ENCODE peak calls at places on chromosome 19, in nine cellular contexts. One of them, this sample, is unnamed. For H3K4me1, the result is how much of the 10 kb centered on the place peaks cover.

GRCh38 chr19:16340092-16340491 is 15.5 kb downstream of the KLF2 start:
- DNase-seq in right cardiac atrium: no peak
- DNase-seq in psoas muscle: no peak
- DNase-seq in IMR-90: peak
- DNase-seq in HCT116: no peak
- DNase-seq in ascending aorta: no peak
- DNase-seq in breast epithelium: no peak
- DNase-seq in GM23338: no peak
- DNase-seq in left ventricle myocardium inferior: no peak
- DNase-seq in this sample: no peak

GRCh38 chr19:7869910-7870511 is 4.2 kb downstream of the PRR36 start:
- DNase-seq in right cardiac atrium: peak
- DNase-seq in psoas muscle: peak
- DNase-seq in IMR-90: peak
- DNase-seq in HCT116: peak
- DNase-seq in ascending aorta: no peak
- DNase-seq in breast epithelium: no peak
- DNase-seq in GM23338: peak
- DNase-seq in left ventricle myocardium inferior: no peak
- DNase-seq in this sample: peak

GRCh38 chr19:15397782-15398181 is 18.2 kb upstream of the AKAP8 start:
- DNase-seq in right cardiac atrium: no peak
- DNase-seq in psoas muscle: no peak
- DNase-seq in IMR-90: no peak
- DNase-seq in HCT116: no peak
- DNase-seq in ascending aorta: no peak
- DNase-seq in breast epithelium: no peak
- DNase-seq in GM23338: no peak
- DNase-seq in left ventricle myocardium inferior: no peak
- DNase-seq in this sample: no peak

GRCh38 chr19:33292595-33293254 is 9.6 kb downstream of the CEBPA start:
- DNase-seq in right cardiac atrium: peak
- DNase-seq in psoas muscle: no peak
- DNase-seq in IMR-90: no peak
- DNase-seq in HCT116: no peak
- DNase-seq in ascending aorta: no peak
- DNase-seq in breast epithelium: no peak
- DNase-seq in GM23338: no peak
- DNase-seq in left ventricle myocardium inferior: no peak
- DNase-seq in this sample: no peak

GRCh38 chr19:45468803-45469131 is 971 bp downstream of the FOSB start:
- DNase-seq in right cardiac atrium: no peak
- DNase-seq in psoas muscle: no peak
- DNase-seq in IMR-90: no peak
- DNase-seq in HCT116: no peak
- DNase-seq in ascending aorta: no peak
- DNase-seq in breast epithelium: no peak
- DNase-seq in GM23338: no peak
- DNase-seq in left ventricle myocardium inferior: no peak
- DNase-seq in this sample: no peak

GRCh38 chr19:17090501-17091074 is 15.0 kb downstream of the MYO9B start:
- DNase-seq in right cardiac atrium: no peak
- DNase-seq in psoas muscle: no peak
- DNase-seq in IMR-90: peak
- DNase-seq in HCT116: no peak
- DNase-seq in ascending aorta: no peak
- DNase-seq in breast epithelium: no peak
- DNase-seq in GM23338: no peak
- DNase-seq in left ventricle myocardium inferior: no peak
- DNase-seq in this sample: peak

GRCh38 chr19:55133639-55134444 is 15.2 kb downstream of the TNNT1 start:
- DNase-seq in right cardiac atrium: no peak
- DNase-seq in psoas muscle: no peak
- DNase-seq in IMR-90: no peak
- DNase-seq in HCT116: no peak
- DNase-seq in ascending aorta: no peak
- DNase-seq in breast epithelium: no peak
- DNase-seq in GM23338: no peak
- DNase-seq in left ventricle myocardium inferior: no peak
- DNase-seq in this sample: no peak

GRCh38 chr19:726993-727956 is 18.5 kb downstream of the PALM start:
- DNase-seq in right cardiac atrium: no peak
- DNase-seq in psoas muscle: no peak
- DNase-seq in IMR-90: no peak
- DNase-seq in HCT116: no peak
- DNase-seq in ascending aorta: no peak
- DNase-seq in breast epithelium: no peak
- DNase-seq in GM23338: no peak
- DNase-seq in left ventricle myocardium inferior: no peak
- DNase-seq in this sample: no peak

GRCh38 chr19:20351244-20351643 is 184.2 kb downstream of the ZNF486 start:
- DNase-seq in right cardiac atrium: no peak
- DNase-seq in psoas muscle: no peak
- DNase-seq in IMR-90: no peak
- DNase-seq in HCT116: no peak
- DNase-seq in ascending aorta: no peak
- DNase-seq in breast epithelium: no peak
- DNase-seq in GM23338: no peak
- DNase-seq in left ventricle myocardium inferior: no peak
- DNase-seq in this sample: no peak

GRCh38 chr19:48239120-48239519 is 16.6 kb downstream of the CARD8 start:
- DNase-seq in right cardiac atrium: no peak
- DNase-seq in psoas muscle: no peak
- DNase-seq in IMR-90: no peak
- DNase-seq in HCT116: no peak
- DNase-seq in ascending aorta: no peak
- DNase-seq in breast epithelium: no peak
- DNase-seq in GM23338: no peak
- DNase-seq in left ventricle myocardium inferior: no peak
- DNase-seq in this sample: no peak

DNA sequence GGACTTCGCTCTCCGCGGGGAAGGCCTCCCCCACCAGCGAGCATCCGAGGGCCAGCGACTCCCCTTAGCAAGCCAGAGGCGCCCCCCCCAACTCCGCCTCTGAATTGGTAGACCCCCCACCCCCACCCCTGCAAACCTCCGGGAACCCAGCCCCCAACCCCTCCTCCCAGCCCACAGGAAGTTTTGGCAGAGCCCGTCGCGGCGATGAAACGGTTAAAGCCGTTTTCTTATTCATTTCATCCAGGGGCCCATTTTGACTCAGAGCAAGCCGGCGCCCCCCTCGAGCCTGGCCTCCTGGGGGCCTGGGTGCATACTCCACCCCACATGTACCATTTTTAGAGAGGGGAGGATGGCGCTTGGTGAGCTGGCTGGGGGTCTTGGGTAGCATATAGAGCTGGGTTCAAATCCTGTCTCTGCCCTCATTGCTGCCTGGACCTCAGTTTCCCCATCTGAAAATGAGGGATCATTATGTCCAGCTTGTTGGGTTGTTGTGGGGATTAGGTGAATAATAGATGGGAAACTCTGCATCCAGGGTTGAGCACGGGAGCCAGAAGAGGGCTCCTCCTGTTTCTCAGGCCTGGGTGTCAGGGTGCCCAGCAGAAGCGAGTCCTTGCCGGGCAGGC is 7.9 kb upstream of the JUNB start:
- DNase-seq in right cardiac atrium: no peak
- DNase-seq in psoas muscle: no peak
- DNase-seq in IMR-90: no peak
- DNase-seq in HCT116: no peak
- DNase-seq in ascending aorta: no peak
- DNase-seq in breast epithelium: no peak
- DNase-seq in GM23338: peak
- DNase-seq in left ventricle myocardium inferior: no peak
- DNase-seq in this sample: peak
- H3K4me1 ChIP-seq in right cardiac atrium: under half
- H3K4me1 ChIP-seq in psoas muscle: under half
- H3K4me1 ChIP-seq in IMR-90: half or more
- H3K4me1 ChIP-seq in HCT116: half or more
- H3K4me1 ChIP-seq in ascending aorta: half or more
- H3K4me1 ChIP-seq in breast epithelium: under half
- H3K4me1 ChIP-seq in GM23338: under half
- H3K4me1 ChIP-seq in left ventricle myocardium inferior: half or more
- H3K4me1 ChIP-seq in this sample: half or more

GRCh38 chr19:46620716-46621115 is 4.2 kb downstream of the PTGIR start:
- DNase-seq in right cardiac atrium: peak
- DNase-seq in psoas muscle: no peak
- DNase-seq in IMR-90: peak
- DNase-seq in HCT116: no peak
- DNase-seq in ascending aorta: peak
- DNase-seq in breast epithelium: no peak
- DNase-seq in GM23338: no peak
- DNase-seq in left ventricle myocardium inferior: no peak
- DNase-seq in this sample: no peak
- H3K4me1 ChIP-seq in right cardiac atrium: under half
- H3K4me1 ChIP-seq in psoas muscle: under half
- H3K4me1 ChIP-seq in IMR-90: under half
- H3K4me1 ChIP-seq in HCT116: under half
- H3K4me1 ChIP-seq in ascending aorta: under half
- H3K4me1 ChIP-seq in breast epithelium: under half
- H3K4me1 ChIP-seq in GM23338: under half
- H3K4me1 ChIP-seq in left ventricle myocardium inferior: half or more
- H3K4me1 ChIP-seq in this sample: half or more

GRCh38 chr19:2540251-2540645 is 64.3 kb downstream of the GADD45B start:
- DNase-seq in right cardiac atrium: no peak
- DNase-seq in psoas muscle: no peak
- DNase-seq in IMR-90: no peak
- DNase-seq in HCT116: no peak
- DNase-seq in ascending aorta: no peak
- DNase-seq in breast epithelium: no peak
- DNase-seq in GM23338: no peak
- DNase-seq in left ventricle myocardium inferior: no peak
- DNase-seq in this sample: no peak

GRCh38 chr19:2544576-2545415 is 68.9 kb downstream of the GADD45B start:
- DNase-seq in right cardiac atrium: peak
- DNase-seq in psoas muscle: no peak
- DNase-seq in IMR-90: no peak
- DNase-seq in HCT116: no peak
- DNase-seq in ascending aorta: no peak
- DNase-seq in breast epithelium: no peak
- DNase-seq in GM23338: no peak
- DNase-seq in left ventricle myocardium inferior: peak
- DNase-seq in this sample: no peak

GRCh38 chr19:2543463-2544442 is 67.8 kb downstream of the GADD45B start:
- DNase-seq in right cardiac atrium: peak
- DNase-seq in psoas muscle: peak
- DNase-seq in IMR-90: peak
- DNase-seq in HCT116: peak
- DNase-seq in ascending aorta: peak
- DNase-seq in breast epithelium: peak
- DNase-seq in GM23338: peak
- DNase-seq in left ventricle myocardium inferior: peak
- DNase-seq in this sample: peak

GRCh38 chr19:2540646-2541454 is 64.9 kb downstream of the GADD45B start:
- DNase-seq in right cardiac atrium: peak
- DNase-seq in psoas muscle: peak
- DNase-seq in IMR-90: peak
- DNase-seq in HCT116: peak
- DNase-seq in ascending aorta: no peak
- DNase-seq in breast epithelium: peak
- DNase-seq in GM23338: peak
- DNase-seq in left ventricle myocardium inferior: peak
- DNase-seq in this sample: no peak

GRCh38 chr19:2542341-2543069 is 66.6 kb downstream of the GADD45B start:
- DNase-seq in right cardiac atrium: peak
- DNase-seq in psoas muscle: no peak
- DNase-seq in IMR-90: peak
- DNase-seq in HCT116: no peak
- DNase-seq in ascending aorta: no peak
- DNase-seq in breast epithelium: no peak
- DNase-seq in GM23338: peak
- DNase-seq in left ventricle myocardium inferior: peak
- DNase-seq in this sample: no peak
- H3K4me1 ChIP-seq in right cardiac atrium: under half
- H3K4me1 ChIP-seq in psoas muscle: half or more
- H3K4me1 ChIP-seq in IMR-90: under half
- H3K4me1 ChIP-seq in HCT116: half or more
- H3K4me1 ChIP-seq in ascending aorta: half or more
- H3K4me1 ChIP-seq in breast epithelium: under half
- H3K4me1 ChIP-seq in GM23338: under half
- H3K4me1 ChIP-seq in left ventricle myocardium inferior: half or more
- H3K4me1 ChIP-seq in this sample: under half

GRCh38 chr19:3055741-3056453 is 6.4 kb downstream of the TLE5 start:
- DNase-seq in right cardiac atrium: no peak
- DNase-seq in psoas muscle: peak
- DNase-seq in IMR-90: no peak
- DNase-seq in HCT116: peak
- DNase-seq in ascending aorta: no peak
- DNase-seq in breast epithelium: peak
- DNase-seq in GM23338: peak
- DNase-seq in left ventricle myocardium inferior: no peak
- DNase-seq in this sample: no peak

GRCh38 chr19:3054265-3054971 is 7.9 kb downstream of the TLE5 start:
- DNase-seq in right cardiac atrium: no peak
- DNase-seq in psoas muscle: no peak
- DNase-seq in IMR-90: no peak
- DNase-seq in HCT116: no peak
- DNase-seq in ascending aorta: no peak
- DNase-seq in breast epithelium: no peak
- DNase-seq in GM23338: no peak
- DNase-seq in left ventricle myocardium inferior: no peak
- DNase-seq in this sample: no peak

GRCh38 chr19:3056454-3057016 is 5.8 kb downstream of the TLE5 start:
- DNase-seq in right cardiac atrium: no peak
- DNase-seq in psoas muscle: no peak
- DNase-seq in IMR-90: no peak
- DNase-seq in HCT116: no peak
- DNase-seq in ascending aorta: no peak
- DNase-seq in breast epithelium: no peak
- DNase-seq in GM23338: no peak
- DNase-seq in left ventricle myocardium inferior: no peak
- DNase-seq in this sample: no peak

GRCh38 chr19:3053780-3054179 is 8.5 kb downstream of the TLE5 start:
- DNase-seq in right cardiac atrium: no peak
- DNase-seq in psoas muscle: no peak
- DNase-seq in IMR-90: no peak
- DNase-seq in HCT116: no peak
- DNase-seq in ascending aorta: no peak
- DNase-seq in breast epithelium: no peak
- DNase-seq in GM23338: no peak
- DNase-seq in left ventricle myocardium inferior: no peak
- DNase-seq in this sample: no peak

DNA sequence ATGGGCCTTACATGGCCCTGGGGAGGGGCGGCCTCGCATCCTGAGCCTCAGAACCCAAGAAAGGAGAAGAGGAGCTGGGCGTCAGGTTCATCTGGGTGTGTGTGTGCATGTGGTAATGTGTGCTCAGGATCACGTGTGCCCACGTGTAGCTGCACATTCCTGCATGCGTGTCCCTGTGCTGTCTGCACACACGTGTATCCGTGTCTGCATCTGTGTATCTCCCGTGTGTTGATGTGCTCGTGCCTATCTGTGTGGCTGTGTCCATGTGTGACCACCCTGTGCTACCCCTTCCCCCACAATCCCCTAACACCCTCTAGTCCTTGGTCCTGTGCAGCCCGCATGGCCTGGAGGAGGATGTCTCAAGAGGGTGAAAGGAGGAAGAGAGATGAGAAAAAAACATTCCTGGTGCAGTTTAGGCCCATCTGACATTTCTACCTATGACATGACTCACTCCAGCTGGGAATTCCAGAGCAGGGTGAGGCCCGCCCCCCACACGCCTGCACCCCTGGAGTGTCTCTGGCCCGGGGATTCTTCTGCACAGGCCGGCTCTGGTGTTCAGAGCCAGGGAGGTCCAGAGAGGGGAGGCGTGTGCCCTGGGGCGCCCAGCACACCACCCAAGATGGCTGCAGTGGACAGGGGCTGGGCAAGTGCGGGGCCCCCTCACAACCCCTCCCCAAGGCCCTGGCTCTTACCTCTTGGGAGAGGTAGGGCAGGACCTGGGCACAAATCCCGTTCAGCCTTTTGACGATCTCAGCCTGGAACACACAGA is 7.1 kb downstream of the TLE5 start:
- DNase-seq in right cardiac atrium: no peak
- DNase-seq in psoas muscle: no peak
- DNase-seq in IMR-90: peak
- DNase-seq in HCT116: no peak
- DNase-seq in ascending aorta: no peak
- DNase-seq in breast epithelium: no peak
- DNase-seq in GM23338: no peak
- DNase-seq in left ventricle myocardium inferior: no peak
- DNase-seq in this sample: no peak
- H3K4me1 ChIP-seq in right cardiac atrium: under half
- H3K4me1 ChIP-seq in psoas muscle: under half
- H3K4me1 ChIP-seq in IMR-90: under half
- H3K4me1 ChIP-seq in HCT116: under half
- H3K4me1 ChIP-seq in ascending aorta: under half
- H3K4me1 ChIP-seq in breast epithelium: under half
- H3K4me1 ChIP-seq in GM23338: under half
- H3K4me1 ChIP-seq in left ventricle myocardium inferior: half or more
- H3K4me1 ChIP-seq in this sample: half or more